ENCODE peak calls at places on chromosome 2, in eight cellular contexts. Q, R, W, E, U, J, L and V are unnamed samples.

GRCh38 chr2:16012626-16013501 is 72.5 kb downstream of the MYCN start:
- DNase-seq in W (no peak), Q (no peak), R (no peak), U (peak), L (no peak), E (no peak), J (no peak), V (peak)

GRCh38 chr2:190469770-190470169 is 61.6 kb downstream of the MFSD6 start:
- DNase-seq in E (no peak), J (peak), R (no peak), W (peak), L (no peak), Q (no peak), U (peak), V (peak)

GRCh38 chr2:1371066-1371465 is 42.2 kb upstream of the TPO start:
- DNase-seq in J (no peak), R (no peak), W (no peak), E (no peak), Q (no peak), U (no peak), L (no peak), V (no peak)

GRCh38 chr2:147621656-147622197 is 223.1 kb upstream of the ACVR2A start:
- DNase-seq in J (no peak), U (no peak), R (no peak), L (no peak), Q (no peak), E (no peak), W (no peak), V (no peak)

GRCh38 chr2:62641410-62641843 is 64.1 kb upstream of the EHBP1 start:
- DNase-seq in J (no peak), Q (no peak), E (no peak), W (no peak), R (no peak), U (no peak), L (no peak), V (no peak)

GRCh38 chr2:112920923-112921532 is 10.1 kb downstream of the IL37 start:
- DNase-seq in L (no peak), Q (no peak), U (no peak), W (peak), E (no peak), R (peak), J (peak), V (no peak)

GRCh38 chr2:86336350-86337234 is 834 bp downstream of the REEP1 start:
- DNase-seq in Q (no peak), U (no peak), E (no peak), J (no peak), W (no peak), R (peak), L (no peak), V (peak)

GRCh38 chr2:208489687-208490086 is 83.1 kb downstream of the PTH2R start:
- DNase-seq in E (no peak), L (no peak), W (no peak), Q (no peak), R (no peak), U (no peak), J (no peak), V (no peak)

GRCh38 chr2:216169087-216169486 is 59.9 kb downstream of the XRCC5 start:
- DNase-seq in W (no peak), E (no peak), R (no peak), L (no peak), J (no peak), Q (no peak), U (no peak), V (no peak)

GRCh38 chr2:239267411-239267941 is 133.3 kb downstream of the HDAC4 start:
- DNase-seq in W (no peak), U (peak), E (peak), Q (peak), R (peak), L (peak), J (peak), V (no peak)

GRCh38 chr2:233044974-233045535 is 12.6 kb downstream of the NEU2 start:
- DNase-seq in U (no peak), Q (no peak), E (no peak), L (no peak), R (no peak), W (no peak), J (no peak), V (no peak)